ENCODE peak calls at places on chromosomes 4 and X, in four cellular contexts. S, D, T and V are unnamed samples.

GRCh38 chrX:110954428-110954827 is 141.6 kb upstream of the PAK3 start:
- DNase-seq in S (no peak), D (no peak), T (no peak), V (no peak)

GRCh38 chr4:110826656-110827055 is 203.8 kb upstream of the PITX2 start:
- DNase-seq in D (no peak), S (no peak), T (no peak), V (no peak)

GRCh38 chr4:182513534-182514291 is 270.5 kb downstream of the TENM3 start:
- DNase-seq in S (no peak), T (no peak), D (no peak), V (no peak)

GRCh38 chr4:85107553-85107952 is 141.1 kb upstream of the WDFY3 start:
- DNase-seq in S (no peak), T (no peak), D (no peak), V (no peak)

GRCh38 chrX:150240643-150240970 is 122.5 kb upstream of the MAMLD1 start:
- DNase-seq in D (no peak), T (no peak), S (no peak), V (no peak)

GRCh38 chrX:110462957-110463356 is 104.3 kb downstream of the RTL9 start:
- DNase-seq in S (no peak), T (no peak), D (no peak), V (peak)

GRCh38 chr4:87100093-87100634 is 120.3 kb downstream of the KLHL8 start:
- DNase-seq in D (no peak), T (no peak), S (no peak), V (no peak)

GRCh38 chr4:21011106-21011505 is 310.8 kb downstream of the PACRGL start:
- DNase-seq in T (no peak), D (no peak), S (no peak), V (no peak)

GRCh38 chr4:7472443-7473013 is 37.8 kb upstream of the PSAPL1 start:
- DNase-seq in S (no peak), D (no peak), T (no peak), V (no peak)

GRCh38 chrX:19886888-19887531 is 390 bp downstream of the SH3KBP1 start:
- DNase-seq in T (no peak), S (no peak), D (no peak), V (peak)

GRCh38 chr4:113575391-113575790 is 186.1 kb downstream of the CAMK2D start:
- DNase-seq in T (peak), S (no peak), D (no peak), V (no peak)

GRCh38 chrX:40104649-40105015 is 6.9 kb upstream of the BCOR start:
- DNase-seq in T (peak), D (peak), S (peak), V (peak)

GRCh38 chr4:132344924-132345828 is 803.9 kb upstream of the PCDH10 start:
- DNase-seq in T (no peak), S (no peak), D (no peak), V (no peak)

GRCh38 chr4:113540859-113541258 is 220.7 kb downstream of the CAMK2D start:
- DNase-seq in D (no peak), T (peak), S (no peak), V (no peak)

GRCh38 chr4:88672987-88673386 is 24.6 kb downstream of the NAP1L5 start:
- DNase-seq in T (peak), D (no peak), S (no peak), V (peak)

GRCh38 chr4:109977854-109978501 is 65.3 kb downstream of the EGF start:
- DNase-seq in S (no peak), D (no peak), T (peak), V (no peak)

GRCh38 chr4:41155194-41155830 is 59.0 kb downstream of the APBB2 start:
- DNase-seq in T (peak), D (no peak), S (no peak), V (no peak)

GRCh38 chr4:137267024-137267423 is 265.3 kb downstream of the PCDH18 start:
- DNase-seq in T (peak), S (no peak), D (no peak), V (no peak)

GRCh38 chr4:94452476-94453300 is 946 bp downstream of the PDLIM5 start:
- DNase-seq in S (peak), D (peak), T (peak), V (peak)

GRCh38 chr4:26144526-26145167 is 176.2 kb upstream of the RBPJ start:
- DNase-seq in D (no peak), S (no peak), T (peak), V (no peak)

GRCh38 chrX:109911046-109911445 is 91.9 kb upstream of the TMEM164 start:
- DNase-seq in D (no peak), S (no peak), T (no peak), V (no peak)

GRCh38 chrX:118730500-118731247 is 3.3 kb downstream of the IL13RA1 start:
- DNase-seq in T (peak), S (no peak), D (no peak), V (peak)

GRCh38 chr4:78056265-78057129 is 626 bp upstream of the FRAS1 start:
- DNase-seq in S (peak), D (peak), T (peak), V (peak)
- TF ChIP-seq POLR2A in S (no peak), D (no peak), T (no peak), V (peak)

GRCh38 chr4:19888587-19888986 is 363.1 kb upstream of the SLIT2 start:
- DNase-seq in S (no peak), D (no peak), T (no peak), V (no peak)
- H3K27ac ChIP-seq in S (no peak), D (no peak), T (no peak), V (no peak)

GRCh38 chrX:7586126-7586525 is 256.8 kb upstream of the VCX start:
- DNase-seq in T (peak), S (no peak), D (no peak), V (no peak)
- TF ChIP-seq CTCF in T (peak), S (peak), D (peak), V (peak)

GRCh38 chrX:11059923-11060322 is 51.2 kb upstream of the HCCS start:
- DNase-seq in S (no peak), T (peak), D (no peak), V (no peak)
- TF ChIP-seq POLR2A in S (no peak), T (no peak), D (no peak), V (no peak)

GRCh38 chrX:154731881-154732280 is 19.0 kb downstream of the GAB3 start:
- DNase-seq in T (peak), D (peak), S (no peak), V (no peak)

GRCh38 chrX:154733072-154733425 is 17.8 kb downstream of the GAB3 start:
- DNase-seq in S (no peak), T (no peak), D (no peak), V (no peak)

GRCh38 chrX:154731203-154731602 is 19.7 kb downstream of the GAB3 start:
- DNase-seq in T (no peak), D (no peak), S (no peak), V (no peak)

GRCh38 chrX:154734101-154734781 is 16.6 kb downstream of the GAB3 start:
- DNase-seq in D (peak), T (peak), S (peak), V (no peak)

DNA sequence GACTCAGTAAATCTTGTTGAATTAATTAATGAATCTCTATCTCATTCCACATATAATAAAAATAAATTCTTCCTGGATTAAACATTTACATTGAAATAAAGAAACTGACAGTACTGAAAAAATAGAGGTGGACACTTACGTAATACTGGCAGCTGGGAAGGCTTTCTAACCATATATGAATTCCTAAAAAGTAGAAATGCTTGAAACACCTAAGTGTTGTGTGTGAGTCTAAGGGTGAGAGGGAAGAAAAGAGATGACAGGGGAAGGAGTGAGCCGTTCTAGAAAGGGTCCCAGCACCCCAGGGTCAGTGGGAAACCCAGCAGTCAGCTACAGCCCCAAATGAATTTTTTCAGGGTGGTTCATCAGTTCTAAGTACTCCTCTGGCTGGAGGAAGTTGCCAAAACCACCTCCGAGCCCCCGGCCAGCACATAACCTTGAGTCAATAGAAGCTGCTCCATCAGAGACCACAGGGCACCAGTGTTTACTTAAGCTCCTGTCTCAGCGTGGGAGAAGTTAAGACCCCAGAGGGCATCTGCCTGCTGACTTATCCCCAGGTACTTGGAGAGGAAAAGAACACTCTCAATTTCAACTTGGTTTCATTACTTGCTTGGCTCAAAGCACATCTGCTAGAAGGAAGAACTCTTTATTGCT is 18.3 kb downstream of the GAB3 start:
- DNase-seq in D (peak), S (no peak), T (peak), V (no peak)
- H3K27ac ChIP-seq in D (peak), S (peak), T (peak), V (peak)

DNA sequence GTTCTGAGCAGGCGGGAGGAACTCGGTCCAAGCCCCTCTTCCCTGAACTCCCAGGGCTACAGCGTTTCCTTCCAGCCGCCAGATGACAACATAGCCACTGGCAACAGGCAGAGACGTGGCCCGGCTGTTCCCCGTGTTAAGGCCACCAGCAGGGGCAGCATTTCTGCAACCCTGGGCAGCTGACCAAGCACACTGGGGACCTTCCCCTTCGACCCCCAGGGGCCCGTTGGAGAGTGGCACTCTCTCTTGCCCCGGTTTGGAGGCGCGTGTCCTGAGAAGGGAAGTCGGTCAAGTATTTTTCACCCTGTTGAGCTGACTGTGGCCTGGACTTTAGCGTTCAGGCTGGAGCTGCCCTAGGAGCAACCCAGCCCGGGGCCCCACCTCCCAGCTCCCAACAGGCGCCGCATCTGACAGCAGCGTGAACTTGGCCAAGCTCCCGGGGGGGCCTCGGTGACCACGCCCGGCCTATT is 37.6 kb downstream of the ZBTB49 start:
- DNase-seq in T (no peak), D (peak), S (peak), V (peak)
- TF ChIP-seq CTCF in T (peak), D (no peak), S (no peak), V (peak)

GRCh38 chrX:38803609-38804480 is 2.6 kb downstream of the MID1IP1 start:
- DNase-seq in D (peak), T (peak), S (peak), V (peak)
- TF ChIP-seq POLR2A in D (peak), T (peak), S (peak), V (peak)